ENCODE peak calls at places on chromosomes 6 and 20, in eight cellular contexts. M is lower lobe of right lung, C is fibroblast of lung, S is right cardiac atrium, J is cardiac muscle cell, F is uterus, X is PC-3, I is PC-9. Y is an unnamed sample. For H3K4me1, the result is how much of the 10 kb centered on the place peaks cover.

GRCh38 chr6:24662206-24662605 is 4.5 kb downstream of the TDP2 start:
- DNase-seq in M (no peak), C (no peak), S (no peak), J (no peak), F (no peak), X (no peak), I (no peak), Y (no peak)

GRCh38 chr6:41698350-41698781 is 37.0 kb downstream of the TFEB start:
- DNase-seq in M (no peak), C (peak), S (no peak), J (peak), F (no peak), X (no peak), I (peak), Y (peak)

GRCh38 chr6:37804676-37805075 is 14.9 kb upstream of the ZFAND3 start:
- DNase-seq in M (no peak), C (no peak), S (no peak), J (no peak), F (no peak), X (no peak), I (no peak), Y (no peak)

GRCh38 chr6:114342826-114343781 is at the start of gene HS3ST5:
- DNase-seq in M (peak), C (peak), S (peak), J (peak), F (no peak), X (peak), I (peak), Y (peak)

GRCh38 chr20:21027569-21027968 is 78.6 kb downstream of the LINC00237 start:
- DNase-seq in M (no peak), C (no peak), S (no peak), J (no peak), F (no peak), X (peak), I (no peak), Y (peak)

GRCh38 chr6:32941412-32941784 is 570 bp upstream of the HLA-DMB start:
- DNase-seq in M (no peak), C (no peak), S (no peak), J (no peak), F (no peak), X (no peak), I (no peak), Y (no peak)

GRCh38 chr6:123117145-123117908 is 121.3 kb downstream of the CLVS2 start:
- DNase-seq in M (no peak), C (no peak), S (no peak), J (no peak), F (no peak), X (peak), I (no peak), Y (no peak)

GRCh38 chr20:43191946-43192847 is 2.5 kb upstream of the PTPRT start:
- DNase-seq in M (no peak), C (no peak), S (no peak), J (peak), F (no peak), X (peak), I (peak), Y (no peak)

GRCh38 chr6:20802596-20802995 is 268.3 kb downstream of the CDKAL1 start:
- DNase-seq in M (no peak), C (no peak), S (no peak), J (no peak), F (no peak), X (no peak), I (no peak), Y (no peak)

GRCh38 chr6:138339024-138339423 is 38.7 kb upstream of the SMIM28 start:
- DNase-seq in M (no peak), C (no peak), S (no peak), J (no peak), F (no peak), X (no peak), I (no peak), Y (no peak)

GRCh38 chr6:31407699-31408098 is 4.3 kb downstream of the MICA start:
- DNase-seq in M (no peak), C (peak), S (no peak), J (peak), F (no peak), X (peak), I (no peak), Y (no peak)

GRCh38 chr6:71463061-71463460 is 174.4 kb downstream of the OGFRL1 start:
- DNase-seq in M (no peak), C (peak), S (no peak), J (peak), F (no peak), X (no peak), I (no peak), Y (no peak)

GRCh38 chr20:62805711-62806382 is 1.2 kb downstream of the OGFR start:
- DNase-seq in M (peak), C (peak), S (no peak), J (no peak), F (no peak), X (no peak), I (no peak), Y (no peak)

GRCh38 chr20:542777-543368 is 717 bp downstream of the CSNK2A1 start:
- DNase-seq in M (peak), C (no peak), S (peak), J (no peak), F (no peak), X (no peak), I (peak), Y (no peak)

GRCh38 chr6:40585661-40586269 is 1.4 kb downstream of the LRFN2 start:
- DNase-seq in M (no peak), C (no peak), S (no peak), J (no peak), F (no peak), X (no peak), I (no peak), Y (no peak)

GRCh38 chr6:44190712-44191111 is 26.0 kb upstream of the MYMX start:
- DNase-seq in M (no peak), C (no peak), S (no peak), J (peak), F (no peak), X (no peak), I (no peak), Y (no peak)

GRCh38 chr6:6811151-6812002 is 222.9 kb downstream of the LY86 start:
- DNase-seq in M (no peak), C (peak), S (no peak), J (peak), F (peak), X (peak), I (peak), Y (peak)

GRCh38 chr20:51206032-51206662 is 183.2 kb upstream of the KCNG1 start:
- DNase-seq in M (no peak), C (no peak), S (no peak), J (no peak), F (no peak), X (no peak), I (no peak), Y (no peak)

GRCh38 chr6:17064975-17065374 is 36.9 kb upstream of the STMND1 start:
- DNase-seq in M (no peak), C (no peak), S (no peak), J (no peak), F (no peak), X (peak), I (no peak), Y (no peak)

GRCh38 chr6:146770965-146771735 is 172.4 kb downstream of the ADGB start:
- DNase-seq in M (peak), C (no peak), S (peak), J (peak), F (peak), X (no peak), I (no peak), Y (no peak)

GRCh38 chr6:161498359-161498758 is 224.5 kb upstream of the AGPAT4 start:
- DNase-seq in M (no peak), C (peak), S (no peak), J (peak), F (no peak), X (peak), I (no peak), Y (peak)

GRCh38 chr6:88119769-88120168 is 46.4 kb downstream of the CNR1 start:
- DNase-seq in M (no peak), C (no peak), S (no peak), J (peak), F (no peak), X (no peak), I (no peak), Y (no peak)

GRCh38 chr20:37898301-37899104 is 4.4 kb upstream of the VSTM2L start:
- DNase-seq in M (no peak), C (no peak), S (no peak), J (no peak), F (no peak), X (no peak), I (no peak), Y (no peak)

GRCh38 chr6:139062921-139063320 is 34.4 kb downstream of the ABRACL start:
- DNase-seq in M (no peak), C (peak), S (no peak), J (peak), F (no peak), X (no peak), I (no peak), Y (no peak)

GRCh38 chr6:112802154-112802553 is 455.0 kb downstream of the RFPL4B start:
- DNase-seq in M (no peak), C (peak), S (no peak), J (peak), F (no peak), X (peak), I (no peak), Y (peak)

GRCh38 chr6:105646391-105646867 is 243.5 kb upstream of the PREP start:
- DNase-seq in M (no peak), C (no peak), S (no peak), J (no peak), F (no peak), X (peak), I (no peak), Y (peak)

GRCh38 chr20:3045042-3045815 is 623 bp upstream of the MRPS26 start:
- DNase-seq in M (peak), C (peak), S (no peak), J (peak), F (peak), X (peak), I (no peak), Y (peak)

GRCh38 chr6:37802810-37803209 is 16.7 kb upstream of the ZFAND3 start:
- DNase-seq in M (no peak), C (no peak), S (no peak), J (no peak), F (no peak), X (no peak), I (no peak), Y (no peak)

GRCh38 chr6:108157234-108157971 is 8.4 kb upstream of the NR2E1 start:
- DNase-seq in M (no peak), C (no peak), S (no peak), J (no peak), F (no peak), X (no peak), I (no peak), Y (no peak)

GRCh38 chr6:108156938-108157233 is 8.9 kb upstream of the NR2E1 start:
- DNase-seq in M (no peak), C (no peak), S (no peak), J (no peak), F (no peak), X (no peak), I (no peak), Y (no peak)

GRCh38 chr6:108156180-108156937 is 9.5 kb upstream of the NR2E1 start:
- DNase-seq in M (no peak), C (no peak), S (no peak), J (no peak), F (no peak), X (peak), I (no peak), Y (no peak)

GRCh38 chr6:108160009-108160408 is 5.8 kb upstream of the NR2E1 start:
- DNase-seq in M (no peak), C (no peak), S (no peak), J (no peak), F (no peak), X (no peak), I (no peak), Y (no peak)

DNA sequence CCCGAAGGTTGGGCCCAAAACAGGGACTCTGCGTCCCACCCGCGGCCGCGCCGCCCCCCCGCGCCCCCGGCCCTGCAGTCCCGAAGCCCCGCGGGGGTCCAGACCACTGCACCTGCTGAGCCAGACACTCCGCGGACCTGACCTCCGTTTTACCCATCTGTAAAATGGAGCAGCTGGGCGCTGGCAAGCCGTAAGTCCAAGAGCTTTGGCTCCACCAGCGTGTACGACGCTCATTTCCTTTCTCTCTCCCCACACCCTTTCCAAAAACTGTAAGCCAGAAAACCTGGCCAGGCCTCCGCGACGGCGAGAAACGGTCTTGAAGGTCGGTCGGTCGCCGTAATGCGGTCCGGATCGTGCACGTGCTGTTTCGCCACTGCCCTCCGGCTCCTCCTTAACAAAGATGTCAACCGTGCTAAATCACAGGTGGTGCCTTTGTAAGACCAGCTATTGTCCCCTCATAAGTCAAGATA is 7.8 kb upstream of the NR2E1 start:
- DNase-seq in M (no peak), C (no peak), S (no peak), J (no peak), F (no peak), X (no peak), I (no peak), Y (no peak)
- H3K4me3 ChIP-seq in M (peak), C (no peak), S (peak), J (peak), F (no peak), X (peak), I (no peak), Y (no peak)

GRCh38 chr6:100175814-100176275 is 181.8 kb upstream of the MCHR2 start:
- DNase-seq in M (no peak), C (peak), S (no peak), J (peak), F (no peak), X (peak), I (peak), Y (peak)

GRCh38 chr6:100173211-100173610 is 179.2 kb upstream of the MCHR2 start:
- DNase-seq in M (no peak), C (no peak), S (no peak), J (no peak), F (no peak), X (no peak), I (no peak), Y (no peak)

GRCh38 chr6:100176321-100176950 is 182.4 kb upstream of the MCHR2 start:
- DNase-seq in M (no peak), C (peak), S (peak), J (peak), F (no peak), X (peak), I (peak), Y (no peak)

GRCh38 chr6:100177956-100178355 is 183.9 kb upstream of the MCHR2 start:
- DNase-seq in M (no peak), C (peak), S (no peak), J (peak), F (no peak), X (no peak), I (no peak), Y (no peak)

GRCh38 chr6:100176951-100177710 is 183.1 kb upstream of the MCHR2 start:
- DNase-seq in M (no peak), C (no peak), S (no peak), J (no peak), F (no peak), X (no peak), I (no peak), Y (peak)
- H3K4me1 ChIP-seq in M (under half), C (under half), S (under half), J (under half), F (under half), X (under half), I (under half), Y (under half)

GRCh38 chr20:61558726-61559125 is 306.7 kb downstream of the CDH4 start:
- DNase-seq in M (no peak), C (peak), S (no peak), J (no peak), F (no peak), X (no peak), I (no peak), Y (no peak)
- H3K4me3 ChIP-seq in M (no peak), C (no peak), S (no peak), J (no peak), F (no peak), X (no peak), I (no peak), Y (no peak)

GRCh38 chr6:106702046-106702445 is 72.7 kb downstream of the QRSL1 start:
- DNase-seq in M (no peak), C (no peak), S (no peak), J (no peak), F (no peak), X (no peak), I (no peak), Y (no peak)

GRCh38 chr6:106700581-106700980 is 71.2 kb downstream of the QRSL1 start:
- DNase-seq in M (no peak), C (no peak), S (no peak), J (no peak), F (no peak), X (no peak), I (no peak), Y (no peak)

GRCh38 chr6:106702451-106703110 is 73.2 kb downstream of the QRSL1 start:
- DNase-seq in M (peak), C (no peak), S (no peak), J (no peak), F (no peak), X (no peak), I (no peak), Y (no peak)

GRCh38 chr6:106704327-106704726 is 74.9 kb downstream of the QRSL1 start:
- DNase-seq in M (no peak), C (no peak), S (no peak), J (no peak), F (no peak), X (no peak), I (no peak), Y (no peak)

DNA sequence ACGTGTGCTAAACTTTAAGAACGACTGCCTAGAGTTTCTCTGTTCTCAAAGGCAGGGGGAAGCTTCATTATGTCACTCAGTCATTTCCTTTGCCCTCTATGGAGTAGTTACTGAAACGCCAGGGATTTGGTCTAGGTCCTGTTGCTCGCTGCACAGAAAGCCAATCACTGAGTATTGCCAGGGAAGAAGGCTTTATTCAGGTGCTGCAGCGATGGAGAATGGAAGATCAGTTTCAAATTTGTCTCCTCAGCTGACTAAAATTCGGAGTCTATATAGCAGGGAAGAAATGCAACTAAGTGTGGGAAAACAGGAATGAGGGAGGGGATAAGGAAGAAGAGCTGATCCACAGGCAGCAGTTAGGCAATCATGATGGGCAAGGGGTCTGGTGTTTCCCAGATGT is 75.8 kb downstream of the QRSL1 start:
- DNase-seq in M (no peak), C (no peak), S (no peak), J (no peak), F (no peak), X (no peak), I (no peak), Y (no peak)
- H3K4me1 ChIP-seq in M (under half), C (under half), S (under half), J (under half), F (under half), X (under half), I (under half), Y (under half)

GRCh38 chr6:21987501-21987957 is 309.3 kb downstream of the PRL start:
- DNase-seq in M (peak), C (peak), S (peak), J (peak), F (peak), X (peak), I (peak), Y (peak)
- H3K4me3 ChIP-seq in M (peak), C (no peak), S (peak), J (no peak), F (no peak), X (peak), I (peak), Y (no peak)

DNA sequence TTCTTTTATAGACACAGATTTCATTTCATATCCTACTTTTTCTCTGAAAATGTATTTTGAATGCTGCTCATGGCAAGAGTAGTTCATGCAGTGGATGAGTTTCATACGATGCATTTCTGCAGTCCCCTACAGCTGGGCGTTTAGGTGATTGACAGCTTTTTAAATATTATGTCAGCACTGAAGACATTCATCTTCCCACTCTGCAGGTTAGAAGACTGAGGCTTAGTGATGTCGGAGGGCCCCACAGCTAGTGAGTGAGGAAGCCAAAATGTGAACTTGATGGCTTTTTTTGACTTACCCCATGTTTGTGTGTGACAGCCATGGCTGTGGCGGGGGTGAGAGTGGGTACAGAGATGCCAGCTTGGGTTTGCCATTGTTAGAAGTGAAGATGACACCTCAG is 33.5 kb downstream of the MYH7B start:
- DNase-seq in M (no peak), C (no peak), S (no peak), J (no peak), F (no peak), X (no peak), I (no peak), Y (no peak)
- H3K4me1 ChIP-seq in M (under half), C (under half), S (under half), J (under half), F (under half), X (under half), I (under half), Y (under half)

DNA sequence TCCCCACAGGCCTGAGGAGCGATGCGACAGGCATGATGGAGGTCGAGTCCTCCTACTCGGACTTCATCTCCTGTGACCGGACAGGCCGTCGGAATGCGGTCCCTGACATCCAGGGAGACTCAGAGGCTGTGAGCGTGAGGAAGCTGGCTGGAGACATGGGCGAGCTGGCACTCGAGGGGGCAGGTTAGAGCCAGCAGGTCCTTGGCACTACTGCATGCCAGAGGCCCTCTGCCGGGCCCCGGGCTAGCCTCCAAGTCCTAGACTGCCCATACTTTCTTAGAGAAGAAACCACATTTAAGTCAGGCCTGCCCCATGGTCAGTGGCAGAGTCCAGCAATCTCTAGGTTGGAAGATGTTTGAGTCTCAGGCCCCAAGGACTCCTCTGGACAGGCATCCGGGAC is 32.1 kb downstream of the PKIG start:
- DNase-seq in M (peak), C (no peak), S (peak), J (no peak), F (no peak), X (no peak), I (no peak), Y (no peak)
- H3K4me3 ChIP-seq in M (no peak), C (no peak), S (no peak), J (no peak), F (no peak), X (no peak), I (no peak), Y (no peak)

GRCh38 chr6:43090557-43090952 is 14.4 kb downstream of the PTK7 start:
- DNase-seq in M (no peak), C (peak), S (no peak), J (no peak), F (peak), X (peak), I (no peak), Y (no peak)

GRCh38 chr6:43091020-43091419 is 14.9 kb downstream of the PTK7 start:
- DNase-seq in M (no peak), C (no peak), S (no peak), J (no peak), F (no peak), X (no peak), I (no peak), Y (no peak)

GRCh38 chr6:43093361-43094289 is 17.5 kb downstream of the PTK7 start:
- DNase-seq in M (no peak), C (peak), S (no peak), J (peak), F (peak), X (no peak), I (no peak), Y (peak)

GRCh38 chr6:43091592-43091991 is 15.5 kb downstream of the PTK7 start:
- DNase-seq in M (no peak), C (no peak), S (no peak), J (no peak), F (no peak), X (no peak), I (no peak), Y (no peak)

DNA sequence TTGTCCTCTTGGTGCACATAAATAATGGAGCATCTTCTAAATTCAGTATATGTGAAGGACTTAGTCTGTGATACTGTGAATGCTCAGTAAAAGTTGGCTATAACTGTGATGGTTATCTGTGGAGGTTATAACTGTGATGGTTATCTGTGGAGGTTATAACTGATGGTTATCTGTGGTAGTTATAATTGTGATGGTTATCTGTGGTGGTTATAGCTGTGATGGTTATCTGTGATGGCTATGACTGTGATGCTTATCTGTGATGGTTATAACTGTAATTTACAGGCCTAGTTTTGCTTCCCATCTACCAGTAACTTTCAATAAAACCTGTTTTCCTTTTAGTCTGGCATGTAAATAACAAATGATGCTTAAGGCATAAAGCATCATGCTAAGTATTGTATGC is 16.5 kb downstream of the PTK7 start:
- DNase-seq in M (no peak), C (no peak), S (no peak), J (no peak), F (no peak), X (no peak), I (no peak), Y (no peak)
- H3K4me1 ChIP-seq in M (half or more), C (under half), S (under half), J (under half), F (under half), X (under half), I (half or more), Y (under half)